ENCODE peak calls at places on chromosomes 11 and 22, in six cellular contexts. V is dorsolateral prefrontal cortex, A is omental fat pad, N is AG04449, H is fibroblast of lung, Y is foreskin fibroblast. Q is an unnamed sample.

GRCh38 chr11:72970557-72971118 is 156.4 kb downstream of the ATG16L2 start:
- DNase-seq in V (no peak), A (no peak), N (no peak), H (peak; percentile 40), Y (peak; percentile 51), Q (no peak)

GRCh38 chr11:33474866-33475265 is 217.7 kb downstream of the HIPK3 start:
- DNase-seq in V (no peak), A (no peak), N (no peak), H (no peak), Y (no peak), Q (no peak)

GRCh38 chr11:35740061-35740824 is 77.7 kb downstream of the TRIM44 start:
- DNase-seq in V (no peak), A (no peak), N (no peak), H (no peak), Y (no peak), Q (no peak)

GRCh38 chr22:39138357-39138997 is 14.0 kb downstream of the CBX7 start:
- DNase-seq in V (no peak), A (no peak), N (no peak), H (no peak), Y (no peak), Q (no peak)

GRCh38 chr22:49738566-49738965 is 89.1 kb downstream of the BRD1 start:
- DNase-seq in V (no peak), A (no peak), N (no peak), H (no peak), Y (no peak), Q (no peak)

GRCh38 chr22:40746428-40747220 is 67.3 kb downstream of the MCHR1 start:
- DNase-seq in V (no peak), A (no peak), N (no peak), H (no peak), Y (peak; percentile 20), Q (no peak)

GRCh38 chr11:6703247-6704063 is 20.3 kb upstream of the MRPL17 start:
- DNase-seq in V (peak; percentile 65), A (no peak), N (no peak), H (peak; percentile 58), Y (peak; percentile 86), Q (no peak)

GRCh38 chr11:15800121-15800800 is 556.1 kb downstream of the SOX6 start:
- DNase-seq in V (peak; percentile 37), A (no peak), N (peak; percentile 64), H (peak; percentile 96), Y (peak; percentile 59), Q (no peak)

GRCh38 chr11:20003357-20003756 is 156.9 kb downstream of the DBX1 start:
- DNase-seq in V (no peak), A (no peak), N (no peak), H (no peak), Y (no peak), Q (no peak)

GRCh38 chr11:114618139-114618538 is 22.6 kb upstream of the NXPE4 start:
- DNase-seq in V (no peak), A (no peak), N (no peak), H (no peak), Y (no peak), Q (no peak)

GRCh38 chr11:122735031-122735430 is 79.5 kb downstream of the UBASH3B start:
- DNase-seq in V (no peak), A (no peak), N (no peak), H (no peak), Y (no peak), Q (no peak)

GRCh38 chr11:70544774-70545625 is 146.7 kb downstream of the CTTN start:
- DNase-seq in V (no peak), A (no peak), N (no peak), H (peak; percentile 83), Y (no peak), Q (no peak)

GRCh38 chr11:124863826-124864165 is 1.4 kb upstream of the ROBO3 start:
- DNase-seq in V (no peak), A (no peak), N (no peak), H (no peak), Y (no peak), Q (no peak)

GRCh38 chr11:68212421-68213134 is 518 bp downstream of the KMT5B start:
- DNase-seq in V (peak; percentile 43), A (no peak), N (no peak), H (peak; percentile 71), Y (peak; percentile 90), Q (peak; percentile 54)

GRCh38 chr22:38403806-38404205 is 51.2 kb downstream of the KCNJ4 start:
- DNase-seq in V (no peak), A (no peak), N (no peak), H (peak; percentile 80), Y (no peak), Q (no peak)

GRCh38 chr11:17770917-17771316 is 36.3 kb downstream of the KCNC1 start:
- DNase-seq in V (no peak), A (no peak), N (no peak), H (no peak), Y (peak; percentile 44), Q (no peak)

GRCh38 chr11:17771415-17771814 is 36.8 kb downstream of the KCNC1 start:
- DNase-seq in V (no peak), A (no peak), N (no peak), H (no peak), Y (no peak), Q (no peak)

GRCh38 chr11:17768547-17768946 is 34.0 kb downstream of the KCNC1 start:
- DNase-seq in V (no peak), A (no peak), N (no peak), H (no peak), Y (no peak), Q (no peak)

GRCh38 chr11:17769218-17769617 is 34.6 kb downstream of the KCNC1 start:
- DNase-seq in V (no peak), A (no peak), N (no peak), H (no peak), Y (no peak), Q (no peak)

DNA sequence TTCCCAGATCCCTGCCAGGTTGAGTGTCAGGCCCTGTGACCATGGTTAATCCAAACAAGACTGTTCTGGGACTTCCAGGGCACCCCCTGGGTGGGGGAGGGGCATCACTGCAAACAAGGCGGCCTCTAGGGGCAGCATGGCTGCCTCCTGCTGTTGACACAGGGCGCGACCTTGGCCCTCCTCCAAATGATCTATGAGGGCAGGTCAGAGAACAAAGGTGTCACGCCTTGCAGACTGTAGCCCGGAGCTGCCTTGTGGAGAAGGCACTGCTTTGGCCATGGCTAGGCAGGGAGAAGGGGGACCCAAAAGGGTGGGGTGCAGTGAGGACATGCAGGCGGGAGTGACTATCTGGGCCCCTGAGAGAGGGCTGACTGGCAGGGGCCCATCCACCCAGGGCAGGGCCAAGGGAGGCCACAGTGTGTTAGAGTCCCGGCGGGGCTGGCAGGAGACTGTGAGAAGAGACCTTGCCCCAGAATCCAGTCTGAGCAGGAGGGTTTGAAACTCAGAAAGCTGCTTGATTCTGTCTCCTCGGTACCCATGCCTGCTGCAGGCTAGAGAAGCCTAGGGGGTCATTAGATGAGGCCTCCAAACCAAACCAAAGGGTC is 35.6 kb downstream of the KCNC1 start:
- DNase-seq in V (no peak), A (no peak), N (no peak), H (no peak), Y (no peak), Q (no peak)
- TF ChIP-seq CTCF in V (no peak), A (no peak), N (no peak), H (no peak), Y (no peak), Q (no peak)

DNA sequence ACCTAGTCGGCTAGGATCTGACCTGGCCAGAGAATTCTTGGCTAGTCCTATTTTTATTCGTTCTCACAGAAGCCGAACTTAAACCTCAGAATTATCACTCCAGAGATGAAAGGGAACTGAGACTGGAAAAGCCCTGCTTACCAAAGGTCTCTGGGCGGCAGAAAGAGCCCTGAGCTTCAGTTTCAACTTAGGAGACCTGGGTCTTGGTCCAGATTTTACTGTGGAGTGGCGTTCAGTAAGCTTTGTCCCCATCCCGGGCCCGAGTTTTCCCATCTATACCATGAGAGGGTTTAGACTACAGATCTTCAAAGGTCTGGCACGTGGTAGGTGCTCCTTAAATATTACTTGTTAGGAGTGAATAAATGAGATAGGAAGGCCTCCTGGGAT is 529 bp downstream of the NEU3 start:
- DNase-seq in V (no peak), A (no peak), N (no peak), H (peak; percentile 10), Y (no peak), Q (no peak)
- TF ChIP-seq CTCF in V (no peak), A (no peak), N (no peak), H (no peak), Y (no peak), Q (no peak)

GRCh38 chr11:1452744-1453143 is 33.8 kb downstream of the MOB2 start:
- DNase-seq in V (no peak), A (no peak), N (no peak), H (no peak), Y (no peak), Q (no peak)

GRCh38 chr11:1451781-1452470 is 34.7 kb downstream of the MOB2 start:
- DNase-seq in V (no peak), A (no peak), N (no peak), H (no peak), Y (no peak), Q (no peak)

GRCh38 chr11:1455032-1455762 is 31.4 kb downstream of the MOB2 start:
- DNase-seq in V (no peak), A (no peak), N (no peak), H (no peak), Y (no peak), Q (no peak)

GRCh38 chr11:1454576-1454975 is 32.0 kb downstream of the MOB2 start:
- DNase-seq in V (no peak), A (no peak), N (no peak), H (no peak), Y (no peak), Q (no peak)

GRCh38 chr11:1453611-1454386 is 32.8 kb downstream of the MOB2 start:
- DNase-seq in V (no peak), A (no peak), N (no peak), H (no peak), Y (no peak), Q (no peak)
- TF ChIP-seq CTCF in V (no peak), A (no peak), N (peak; percentile 17), H (no peak), Y (no peak), Q (no peak)

GRCh38 chr11:126712017-126712625 is 288.4 kb downstream of the KIRREL3 start:
- DNase-seq in V (no peak), A (no peak), N (peak; percentile 10), H (no peak), Y (peak; percentile 47), Q (no peak)

GRCh38 chr11:126719740-126720139 is 280.8 kb downstream of the KIRREL3 start:
- DNase-seq in V (no peak), A (no peak), N (no peak), H (no peak), Y (peak; percentile 63), Q (no peak)

GRCh38 chr11:126718319-126718718 is 282.3 kb downstream of the KIRREL3 start:
- DNase-seq in V (no peak), A (no peak), N (no peak), H (no peak), Y (peak; percentile 59), Q (no peak)

GRCh38 chr11:126720539-126721235 is 279.9 kb downstream of the KIRREL3 start:
- DNase-seq in V (no peak), A (no peak), N (no peak), H (peak; percentile 21), Y (peak; percentile 38), Q (no peak)

DNA sequence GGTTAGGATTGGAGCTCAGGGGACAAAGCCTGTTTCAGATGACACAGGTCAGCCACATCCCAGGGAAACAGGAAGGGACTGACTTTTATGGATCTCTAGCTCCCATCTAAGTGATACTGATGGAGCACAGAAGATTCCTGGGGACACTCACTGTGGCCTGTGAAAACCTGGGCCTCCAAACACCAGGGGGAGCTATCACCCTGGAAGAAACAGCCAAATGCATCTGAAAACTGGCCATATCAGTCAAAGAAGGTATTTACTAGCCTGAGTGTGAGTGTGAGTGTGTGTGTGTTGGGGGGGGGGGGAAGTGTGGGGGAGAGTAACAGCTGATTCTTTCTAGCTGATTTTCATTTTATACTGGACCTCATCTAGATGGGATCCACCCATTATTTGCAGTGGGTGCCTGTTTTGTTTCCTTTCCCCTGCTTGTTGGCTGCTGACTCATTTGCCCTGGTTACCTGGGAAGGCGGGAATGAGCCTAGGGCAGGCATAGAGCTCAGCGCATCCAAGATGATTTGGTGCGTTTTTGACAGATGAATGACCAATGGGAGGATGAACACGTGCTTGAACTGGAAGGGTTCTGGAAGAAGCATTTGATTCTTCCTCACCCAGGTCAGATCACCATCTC is 284.0 kb downstream of the KIRREL3 start:
- DNase-seq in V (peak; percentile 80), A (peak; percentile 43), N (no peak), H (peak; percentile 33), Y (peak; percentile 51), Q (no peak)
- TF ChIP-seq CTCF in V (peak; percentile 55), A (no peak), N (peak; percentile 67), H (peak; percentile 38), Y (peak; percentile 58), Q (peak; percentile 64)